ENCODE peak calls at places on chromosomes 4 and X, in five cellular contexts. One of them, this sample, is unnamed.

GRCh38 chrX:40105791-40106676 is 8.3 kb upstream of the BCOR start:
- DNase-seq in activated CD8-positive, alpha-beta memory T cell treated with anti-CD3 and anti-CD28 coated beads, Interleukin-2, amount 50 U/mL, for 4 hours: peak
- DNase-seq in type B pancreatic cell: peak
- DNase-seq in endothelial cell of umbilical vein: peak
- DNase-seq in astrocyte: no peak
- DNase-seq in this sample: peak

GRCh38 chrX:70664726-70665125 is 220.1 kb downstream of the DLG3 start:
- DNase-seq in activated CD8-positive, alpha-beta memory T cell treated with anti-CD3 and anti-CD28 coated beads, Interleukin-2, amount 50 U/mL, for 4 hours: no peak
- DNase-seq in type B pancreatic cell: no peak
- DNase-seq in astrocyte: peak
- DNase-seq in endothelial cell of umbilical vein: peak
- DNase-seq in this sample: peak

GRCh38 chr4:161577604-161578301 is 586.0 kb downstream of the FSTL5 start:
- DNase-seq in astrocyte: peak
- DNase-seq in type B pancreatic cell: no peak
- DNase-seq in activated CD8-positive, alpha-beta memory T cell treated with anti-CD3 and anti-CD28 coated beads, Interleukin-2, amount 50 U/mL, for 4 hours: no peak
- DNase-seq in endothelial cell of umbilical vein: peak
- DNase-seq in this sample: peak

GRCh38 chrX:20711366-20711765 is 444.7 kb upstream of the RPS6KA3 start:
- DNase-seq in type B pancreatic cell: no peak
- DNase-seq in endothelial cell of umbilical vein: no peak
- DNase-seq in activated CD8-positive, alpha-beta memory T cell treated with anti-CD3 and anti-CD28 coated beads, Interleukin-2, amount 50 U/mL, for 4 hours: no peak
- DNase-seq in astrocyte: no peak
- DNase-seq in this sample: no peak

GRCh38 chr4:15396157-15396800 is 31.6 kb upstream of the C1QTNF7 start:
- DNase-seq in type B pancreatic cell: no peak
- DNase-seq in astrocyte: no peak
- DNase-seq in activated CD8-positive, alpha-beta memory T cell treated with anti-CD3 and anti-CD28 coated beads, Interleukin-2, amount 50 U/mL, for 4 hours: peak
- DNase-seq in endothelial cell of umbilical vein: peak
- DNase-seq in this sample: peak

GRCh38 chr4:25081866-25082471 is 51.2 kb upstream of the LGI2 start:
- DNase-seq in endothelial cell of umbilical vein: no peak
- DNase-seq in activated CD8-positive, alpha-beta memory T cell treated with anti-CD3 and anti-CD28 coated beads, Interleukin-2, amount 50 U/mL, for 4 hours: no peak
- DNase-seq in type B pancreatic cell: no peak
- DNase-seq in astrocyte: no peak
- DNase-seq in this sample: no peak

GRCh38 chrX:81259714-81260395 is 58.0 kb downstream of the SH3BGRL start:
- DNase-seq in astrocyte: peak
- DNase-seq in type B pancreatic cell: no peak
- DNase-seq in endothelial cell of umbilical vein: no peak
- DNase-seq in activated CD8-positive, alpha-beta memory T cell treated with anti-CD3 and anti-CD28 coated beads, Interleukin-2, amount 50 U/mL, for 4 hours: no peak
- DNase-seq in this sample: peak

GRCh38 chr4:7999279-7999678 is 59.6 kb upstream of the AFAP1 start:
- DNase-seq in activated CD8-positive, alpha-beta memory T cell treated with anti-CD3 and anti-CD28 coated beads, Interleukin-2, amount 50 U/mL, for 4 hours: no peak
- DNase-seq in astrocyte: no peak
- DNase-seq in type B pancreatic cell: no peak
- DNase-seq in endothelial cell of umbilical vein: no peak
- DNase-seq in this sample: no peak

GRCh38 chr4:2812985-2813384 is 20.1 kb downstream of the SH3BP2 start:
- DNase-seq in endothelial cell of umbilical vein: peak
- DNase-seq in astrocyte: no peak
- DNase-seq in activated CD8-positive, alpha-beta memory T cell treated with anti-CD3 and anti-CD28 coated beads, Interleukin-2, amount 50 U/mL, for 4 hours: no peak
- DNase-seq in type B pancreatic cell: no peak
- DNase-seq in this sample: no peak

This sample was measured in A673.